ENCODE peak calls at places on chromosomes 7 and 10, in ten cellular contexts. J is activated CD8-positive, alpha-beta T cell treated with anti-CD3 and anti-CD28 coated beads for 36 hours; Q is T47D; A is NCI-H1092; M is C1 segment of cervical spinal cord; Y is activated CD8-positive, alpha-beta memory T cell treated with anti-CD3 and anti-CD28 coated beads, Interleukin-2, amount 10 ng/mL, durations not matched to agents 7 days and 5 days; K is T-helper 2 cell; B is SHP77; H is activated CD4-positive, CD25-positive, alpha-beta regulatory T cell; F is ACHN. U is an unnamed sample.

GRCh38 chr7:114622189-114622588 is 207.6 kb downstream of the FOXP2 start:
- DNase-seq in Y (no peak), H (no peak), A (no peak), K (no peak), F (no peak), J (no peak), Q (no peak), B (no peak), M (no peak), U (no peak)

GRCh38 chr10:24851595-24851994 is 100.8 kb downstream of the PRTFDC1 start:
- DNase-seq in K (no peak), J (no peak), A (peak; percentile 68), Q (peak; percentile 74), B (peak; percentile 87), F (no peak), H (no peak), M (no peak), Y (no peak), U (no peak)

GRCh38 chr7:100247152-100247757 is 27.5 kb downstream of the PVRIG start:
- DNase-seq in F (peak; percentile 35), J (peak; percentile 27), Q (peak; percentile 77), B (peak; percentile 82), Y (no peak), A (peak; percentile 59), M (no peak), H (no peak), K (no peak), U (peak; percentile 95)

GRCh38 chr7:53604201-53604600 is 568.8 kb downstream of the POM121L12 start:
- DNase-seq in Q (peak; percentile 24), Y (no peak), K (no peak), M (no peak), J (no peak), F (peak; percentile 33), B (no peak), A (no peak), H (no peak), U (no peak)

GRCh38 chr10:94430705-94431104 is 28.4 kb downstream of the TBC1D12 start:
- DNase-seq in F (no peak), Y (no peak), K (no peak), Q (no peak), M (no peak), J (no peak), A (no peak), B (no peak), H (no peak), U (no peak)

GRCh38 chr10:59536151-59536550 is 173.5 kb downstream of the SLC16A9 start:
- DNase-seq in B (peak; percentile 3), Q (no peak), H (no peak), J (no peak), M (no peak), A (no peak), K (no peak), F (no peak), Y (no peak), U (peak; percentile 11)

GRCh38 chr10:88791924-88792323 is 10.6 kb upstream of the LIPM start:
- DNase-seq in Y (no peak), A (no peak), K (no peak), J (peak; percentile 9), B (no peak), Q (peak; percentile 75), H (no peak), F (peak; percentile 55), M (no peak), U (peak; percentile 25)

GRCh38 chr10:112716924-112717348 is 233.1 kb upstream of the TCF7L2 start:
- DNase-seq in B (no peak), Q (peak; percentile 25), J (no peak), A (no peak), M (no peak), K (no peak), F (no peak), Y (no peak), H (no peak), U (no peak)

GRCh38 chr10:113331971-113332370 is 220.9 kb upstream of the HABP2 start:
- DNase-seq in K (no peak), M (no peak), H (no peak), Q (no peak), A (no peak), Y (no peak), F (no peak), B (no peak), J (no peak), U (no peak)

GRCh38 chr7:140810830-140811556 is 113.7 kb downstream of the BRAF start:
- DNase-seq in B (peak; percentile 53), Q (peak; percentile 78), Y (peak; percentile 69), M (peak; percentile 70), F (peak; percentile 81), A (peak; percentile 53), K (peak; percentile 12), J (peak; percentile 76), H (peak; percentile 5), U (peak; percentile 65)

GRCh38 chr7:47763063-47763974 is 181.4 kb upstream of the TNS3 start:
- DNase-seq in M (no peak), B (peak; percentile 92), A (peak; percentile 69), Q (no peak), H (no peak), K (no peak), F (peak; percentile 78), Y (no peak), J (no peak), U (peak; percentile 95)

GRCh38 chr10:122280156-122280555 is 9.1 kb downstream of the BTBD16 start:
- DNase-seq in B (no peak), J (no peak), F (no peak), M (no peak), K (no peak), Q (no peak), A (no peak), H (no peak), Y (no peak), U (no peak)

GRCh38 chr10:61284222-61284890 is 168.8 kb downstream of the TMEM26 start:
- DNase-seq in B (peak; percentile 14), M (no peak), Y (no peak), A (peak; percentile 36), J (no peak), F (peak; percentile 60), Q (peak; percentile 80), H (no peak), K (no peak), U (peak; percentile 50)

GRCh38 chr7:1136841-1137516 is 23.0 kb downstream of the ZFAND2A start:
- DNase-seq in A (no peak), F (peak; percentile 20), H (no peak), K (no peak), J (no peak), B (peak; percentile 60), Y (no peak), M (no peak), Q (peak; percentile 29), U (peak; percentile 60)

GRCh38 chr10:69908071-69908470 is 106.4 kb downstream of the COL13A1 start:
- DNase-seq in F (no peak), J (no peak), B (no peak), K (no peak), Q (no peak), M (no peak), Y (no peak), A (no peak), H (no peak), U (no peak)

GRCh38 chr10:113108180-113108835 is 158.3 kb downstream of the TCF7L2 start:
- DNase-seq in Q (no peak), A (no peak), M (peak; percentile 28), B (no peak), K (no peak), H (no peak), F (peak; percentile 38), Y (no peak), J (peak; percentile 57), U (no peak)

GRCh38 chr10:124632064-124632531 is 112.1 kb downstream of the FAM53B start:
- DNase-seq in Y (peak; percentile 53), J (peak; percentile 58), A (peak; percentile 52), H (no peak), M (no peak), B (peak; percentile 26), K (no peak), F (no peak), Q (peak; percentile 74), U (no peak)

GRCh38 chr10:36882781-36883180 is 242.6 kb upstream of the ANKRD30A start:
- DNase-seq in F (no peak), B (no peak), A (no peak), J (no peak), H (no peak), M (no peak), K (no peak), Q (no peak), Y (no peak), U (no peak)

GRCh38 chr7:28986028-28986427 is 27.9 kb upstream of the TRIL start:
- DNase-seq in J (no peak), Q (peak; percentile 79), M (no peak), B (no peak), Y (no peak), H (no peak), F (no peak), K (no peak), A (no peak), U (no peak)

GRCh38 chr7:112550468-112551060 is 69.8 kb downstream of the LSMEM1 start:
- DNase-seq in F (peak; percentile 77), J (peak; percentile 37), A (no peak), Q (peak; percentile 78), H (no peak), Y (no peak), M (peak; percentile 3), K (no peak), B (peak; percentile 8), U (peak; percentile 68)

GRCh38 chr10:93992400-93993030 is 1.2 kb upstream of the PLCE1 start:
- DNase-seq in J (no peak), F (peak; percentile 58), H (no peak), K (no peak), Y (no peak), A (no peak), B (no peak), M (no peak), Q (no peak), U (peak; percentile 6)

GRCh38 chr7:132322981-132323380 is 253.3 kb downstream of the PLXNA4 start:
- DNase-seq in H (no peak), J (no peak), A (no peak), Q (no peak), M (no peak), F (no peak), B (no peak), Y (no peak), K (no peak), U (no peak)

GRCh38 chr10:124624456-124624855 is 119.7 kb downstream of the FAM53B start:
- DNase-seq in H (no peak), F (no peak), A (peak; percentile 34), K (no peak), Q (no peak), Y (no peak), B (peak; percentile 51), M (no peak), J (no peak), U (no peak)

GRCh38 chr10:106311590-106311989 is 852.9 kb downstream of the SORCS1 start:
- DNase-seq in M (no peak), H (no peak), K (no peak), J (no peak), Q (no peak), B (no peak), Y (no peak), F (no peak), A (no peak), U (no peak)

GRCh38 chr7:106870983-106871410 is 5.9 kb downstream of the PIK3CG start:
- DNase-seq in F (no peak), Y (no peak), H (no peak), Q (no peak), A (no peak), K (no peak), B (no peak), J (no peak), M (no peak), U (no peak)

GRCh38 chr10:91150631-91151030 is 69.8 kb upstream of the PCGF5 start:
- DNase-seq in M (no peak), A (no peak), H (no peak), F (no peak), Q (no peak), K (no peak), Y (no peak), B (no peak), J (no peak), U (no peak)